ENCODE peak calls at places on chromosome 21, in ten cellular contexts. P, Q, K, F, X, N, I, L, Y and T are unnamed samples.

GRCh38 chr21:42880352-42880751 is 1.0 kb upstream of the WDR4 start:
- DNase-seq in P (no peak), Q (no peak), K (no peak), F (no peak), X (no peak), N (no peak), I (no peak), L (no peak), Y (no peak), T (no peak)

GRCh38 chr21:14684071-14684470 is 138.0 kb upstream of the SAMSN1 start:
- DNase-seq in P (no peak), Q (no peak), K (no peak), F (no peak), X (no peak), N (no peak), I (no peak), L (no peak), Y (no peak), T (no peak)

GRCh38 chr21:36423772-36424433 is 38.7 kb downstream of the CHAF1B start:
- DNase-seq in P (no peak), Q (no peak), K (no peak), F (no peak), X (no peak), N (no peak), I (no peak), L (no peak), Y (no peak), T (no peak)

GRCh38 chr21:26798856-26799751 is 46.1 kb downstream of the ADAMTS1 start:
- DNase-seq in P (no peak), Q (no peak), K (peak; percentile 24), F (no peak), X (peak; percentile 51), N (no peak), I (no peak), L (no peak), Y (no peak), T (no peak)

GRCh38 chr21:42272109-42272962 is 42.9 kb downstream of the TFF3 start:
- DNase-seq in P (no peak), Q (no peak), K (no peak), F (no peak), X (no peak), N (no peak), I (no peak), L (no peak), Y (no peak), T (no peak)

GRCh38 chr21:28624626-28625025 is 368.1 kb downstream of the LTN1 start:
- DNase-seq in P (no peak), Q (no peak), K (no peak), F (no peak), X (no peak), N (no peak), I (no peak), L (no peak), Y (no peak), T (no peak)

GRCh38 chr21:34693192-34693810 is 24.5 kb downstream of the CLIC6 start:
- DNase-seq in P (no peak), Q (no peak), K (peak; percentile 59), F (peak; percentile 59), X (peak; percentile 75), N (peak; percentile 68), I (no peak), L (peak; percentile 23), Y (peak; percentile 13), T (peak; percentile 26)

GRCh38 chr21:32946654-32947053 is 79.1 kb upstream of the OLIG2 start:
- DNase-seq in P (no peak), Q (no peak), K (no peak), F (no peak), X (no peak), N (no peak), I (no peak), L (no peak), Y (no peak), T (no peak)

GRCh38 chr21:35540950-35541632 is 492.0 kb upstream of the RUNX1 start:
- DNase-seq in P (no peak), Q (no peak), K (no peak), F (no peak), X (no peak), N (no peak), I (no peak), L (peak; percentile 82), Y (no peak), T (no peak)

GRCh38 chr21:42763578-42764442 is 110.4 kb downstream of the PDE9A start:
- DNase-seq in P (no peak), Q (no peak), K (no peak), F (no peak), X (no peak), N (no peak), I (no peak), L (no peak), Y (no peak), T (no peak)

GRCh38 chr21:28224191-28224755 is 768.4 kb downstream of the LTN1 start:
- DNase-seq in P (no peak), Q (no peak), K (no peak), F (no peak), X (no peak), N (no peak), I (no peak), L (no peak), Y (no peak), T (no peak)

GRCh38 chr21:45364464-45365185 is 40.3 kb upstream of the COL18A1 start:
- DNase-seq in P (peak; percentile 63), Q (no peak), K (peak; percentile 67), F (no peak), X (peak; percentile 92), N (no peak), I (no peak), L (no peak), Y (no peak), T (no peak)